ENCODE peak calls at places on chromosomes 4 and X, in five cellular contexts. W is uterus, V is AG04450, S is ovary, R is left lung. B is an unnamed sample.

GRCh38 chr4:176099314-176099713 is 33.7 kb downstream of the WDR17 start:
- DNase-seq in W (no peak), V (no peak), S (no peak), R (no peak), B (no peak)

GRCh38 chrX:147912093-147912801 is 528 bp downstream of the FMR1 start:
- DNase-seq in W (peak; percentile 19), V (no peak), S (peak; percentile 54), R (peak; percentile 76), B (peak; percentile 38)

GRCh38 chr4:39712819-39713607 is 15.1 kb downstream of the UBE2K start:
- DNase-seq in W (no peak), V (no peak), S (no peak), R (no peak), B (no peak)

GRCh38 chr4:2333916-2334644 is 72.2 kb upstream of the MXD4 start:
- DNase-seq in W (no peak), V (no peak), S (no peak), R (no peak), B (no peak)

GRCh38 chr4:106365613-106366012 is 3.0 kb downstream of the GIMD1 start:
- DNase-seq in W (no peak), V (peak; percentile 66), S (no peak), R (no peak), B (peak; percentile 80)

GRCh38 chr4:164768516-164768915 is 14.6 kb downstream of the SMIM31 start:
- DNase-seq in W (no peak), V (no peak), S (no peak), R (no peak), B (no peak)

GRCh38 chrX:110055616-110056015 is 52.7 kb downstream of the TMEM164 start:
- DNase-seq in W (no peak), V (no peak), S (no peak), R (no peak), B (no peak)

GRCh38 chrX:113947548-113947947 is 636.3 kb upstream of the HTR2C start:
- DNase-seq in W (no peak), V (no peak), S (no peak), R (no peak), B (no peak)

GRCh38 chrX:103464071-103464773 is 55.1 kb downstream of the RAB40A start:
- DNase-seq in W (peak; percentile 21), V (no peak), S (peak; percentile 21), R (no peak), B (no peak)

GRCh38 chr4:122827258-122827887 is 742 bp downstream of the FGF2 start:
- DNase-seq in W (peak; percentile 57), V (no peak), S (peak; percentile 73), R (peak; percentile 82), B (peak; percentile 80)

GRCh38 chrX:96314974-96315373 is 369.7 kb upstream of the DIAPH2 start:
- DNase-seq in W (no peak), V (no peak), S (no peak), R (no peak), B (peak; percentile 0)

GRCh38 chr4:184854673-184855072 is 28.9 kb upstream of the ACSL1 start:
- DNase-seq in W (no peak), V (no peak), S (no peak), R (no peak), B (no peak)

GRCh38 chr4:76067652-76068286 is 6.7 kb upstream of the ART3 start:
- DNase-seq in W (peak; percentile 64), V (peak; percentile 34), S (peak; percentile 38), R (no peak), B (peak; percentile 72)

GRCh38 chrX:72465882-72466281 is 106.8 kb downstream of the HDAC8 start:
- DNase-seq in W (no peak), V (no peak), S (no peak), R (no peak), B (no peak)

GRCh38 chr4:148857973-148858534 is 415.8 kb upstream of the NR3C2 start:
- DNase-seq in W (no peak), V (no peak), S (no peak), R (no peak), B (no peak)

GRCh38 chr4:26073886-26074560 is 160.0 kb downstream of the SMIM20 start:
- DNase-seq in W (no peak), V (no peak), S (no peak), R (no peak), B (no peak)

GRCh38 chrX:154074199-154074598 is 23.3 kb downstream of the MECP2 start:
- DNase-seq in W (no peak), V (no peak), S (no peak), R (no peak), B (no peak)

GRCh38 chr4:1090465-1091440 is 22.6 kb downstream of the RNF212 start:
- DNase-seq in W (no peak), V (no peak), S (no peak), R (no peak), B (no peak)

GRCh38 chr4:77599378-77599777 is 6.2 kb upstream of the CXCL13 start:
- DNase-seq in W (no peak), V (no peak), S (no peak), R (no peak), B (peak; percentile 22)

GRCh38 chrX:21181232-21181853 is 192.9 kb upstream of the CNKSR2 start:
- DNase-seq in W (no peak), V (no peak), S (no peak), R (no peak), B (no peak)

GRCh38 chrX:30787012-30787411 is 102.0 kb downstream of the TAB3 start:
- DNase-seq in W (no peak), V (no peak), S (no peak), R (no peak), B (no peak)

GRCh38 chrX:97039363-97040029 is 155.8 kb downstream of the RPA4 start:
- DNase-seq in W (peak; percentile 19), V (no peak), S (peak; percentile 8), R (no peak), B (no peak)

GRCh38 chr4:186414365-186414764 is 141.0 kb downstream of the MTNR1A start:
- DNase-seq in W (no peak), V (no peak), S (no peak), R (no peak), B (no peak)

GRCh38 chrX:120560842-120561633 is at the start of gene CUL4B:
- DNase-seq in W (peak; percentile 94), V (peak; percentile 86), S (peak; percentile 90), R (peak; percentile 96), B (peak; percentile 92)

GRCh38 chr4:75916091-75916661 is 13.9 kb upstream of the PPEF2 start:
- DNase-seq in W (no peak), V (peak; percentile 57), S (peak; percentile 28), R (no peak), B (peak; percentile 64)

GRCh38 chr4:150546286-150546685 is 35.7 kb upstream of the MAB21L2 start:
- DNase-seq in W (no peak), V (no peak), S (no peak), R (no peak), B (no peak)

GRCh38 chr4:174210952-174211490 is 72.4 kb downstream of the FBXO8 start:
- DNase-seq in W (no peak), V (no peak), S (no peak), R (no peak), B (no peak)

GRCh38 chr4:154616731-154617130 is 4.3 kb upstream of the FGG start:
- DNase-seq in W (no peak), V (no peak), S (no peak), R (no peak), B (no peak)

GRCh38 chrX:151825927-151826471 is 86.7 kb upstream of the MAGEA4 start:
- DNase-seq in W (no peak), V (peak; percentile 34), S (no peak), R (no peak), B (no peak)

GRCh38 chr4:168499241-168499640 is 2.4 kb downstream of the PALLD start:
- DNase-seq in W (no peak), V (no peak), S (no peak), R (no peak), B (no peak)

GRCh38 chr4:6740347-6740746 is 24.4 kb downstream of the BLOC1S4 start:
- DNase-seq in W (no peak), V (no peak), S (no peak), R (peak; percentile 43), B (no peak)

GRCh38 chr4:111323916-111324315 is 701.0 kb upstream of the PITX2 start:
- DNase-seq in W (no peak), V (no peak), S (no peak), R (no peak), B (no peak)
- H3K4me3 ChIP-seq in W (no peak overlapping the region), V (no peak overlapping the region), S (no peak overlapping the region), R (no peak overlapping the region), B (no peak overlapping the region)

GRCh38 chr4:145886871-145887240 is 51.8 kb downstream of the ZNF827 start:
- DNase-seq in W (peak; percentile 43), V (no peak), S (no peak), R (no peak), B (no peak)
- H3K27ac ChIP-seq in W (peak overlapping the region; percentile 84), V (peak overlapping the region; percentile 53), S (no peak overlapping the region), R (no peak overlapping the region), B (no peak overlapping the region)

GRCh38 chr4:170109586-170110289 is 20.0 kb upstream of the AADAT start:
- DNase-seq in W (no peak), V (no peak), S (no peak), R (no peak), B (no peak)

GRCh38 chr4:170111100-170111499 is 21.3 kb upstream of the AADAT start:
- DNase-seq in W (no peak), V (no peak), S (no peak), R (no peak), B (no peak)

GRCh38 chr4:170110290-170110672 is 20.5 kb upstream of the AADAT start:
- DNase-seq in W (no peak), V (no peak), S (no peak), R (no peak), B (no peak)

GRCh38 chr4:170111546-170111945 is 21.8 kb upstream of the AADAT start:
- DNase-seq in W (no peak), V (no peak), S (no peak), R (no peak), B (no peak)

DNA sequence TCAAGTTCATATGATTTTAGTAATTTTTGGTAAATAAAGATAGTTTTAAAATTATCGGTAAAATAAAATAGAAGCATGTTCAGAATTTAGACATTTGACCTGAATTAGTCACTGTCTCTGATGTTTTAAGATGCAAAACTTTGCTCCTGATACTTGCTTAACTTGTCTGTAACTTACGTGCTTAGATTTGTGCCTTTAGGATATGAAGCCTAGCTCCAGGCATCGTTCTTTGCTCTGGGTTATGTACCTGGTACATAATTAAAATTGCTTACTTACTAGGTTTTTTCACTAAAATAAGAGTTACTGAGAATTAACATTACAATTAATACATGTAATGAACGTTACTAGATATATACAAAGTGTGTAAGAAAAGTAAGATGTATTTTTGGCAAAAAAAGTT is 24.9 kb upstream of the AADAT start:
- DNase-seq in W (no peak), V (no peak), S (no peak), R (no peak), B (no peak)
- H3K9me3 ChIP-seq in W (no peaks in the 10 kb centered on the region), V (no peaks in the 10 kb centered on the region), S (no peaks in the 10 kb centered on the region), R (no peaks in the 10 kb centered on the region), B (no peaks in the 10 kb centered on the region)

GRCh38 chrX:67543818-67544217 is at the start of gene AR:
- DNase-seq in W (peak; percentile 83), V (peak; percentile 36), S (peak; percentile 75), R (peak; percentile 77), B (peak; percentile 85)

GRCh38 chrX:67545772-67546495 is 2.1 kb downstream of the AR start:
- DNase-seq in W (peak; percentile 27), V (no peak), S (peak; percentile 46), R (peak; percentile 68), B (peak; percentile 41)

GRCh38 chrX:67544281-67544680 is 460 bp downstream of the AR start:
- DNase-seq in W (peak; percentile 30), V (no peak), S (peak; percentile 34), R (peak; percentile 41), B (peak; percentile 41)

GRCh38 chrX:67546496-67547423 is 2.9 kb downstream of the AR start:
- DNase-seq in W (peak; percentile 21), V (no peak), S (peak; percentile 25), R (no peak), B (no peak)

GRCh38 chrX:67544871-67545771 is 1.3 kb downstream of the AR start:
- DNase-seq in W (peak; percentile 34), V (no peak), S (peak; percentile 40), R (peak; percentile 66), B (peak; percentile 70)
- H3K4me3 ChIP-seq in W (peak overlapping the region; percentile 57), V (peak overlapping the region; percentile 63), S (peak overlapping the region; percentile 54), R (peak overlapping the region; percentile 34), B (peak overlapping the region; percentile 57)

B was measured in SJSA1.